ENCODE peak calls at places on chromosomes 6 and 20, in seven cellular contexts. A is GM12878, E is K562, T is HepG2, S is SK-N-SH, Z is GM12892, Y is H1. O is an unnamed sample.

GRCh38 chr6:116975600-116975999 is 98.6 kb downstream of the RFX6 start:
- DNase-seq in T (no peak), E (no peak), Z (no peak), Y (no peak), A (no peak), S (no peak), O (no peak)

GRCh38 chr20:37543828-37544227 is 16.2 kb upstream of the BLCAP start:
- DNase-seq in E (no peak), S (peak; percentile 52), T (peak; percentile 70), A (no peak), Y (no peak), Z (no peak), O (no peak)

GRCh38 chr6:15109338-15110090 is 136.4 kb upstream of the JARID2 start:
- DNase-seq in T (no peak), E (no peak), Z (no peak), A (no peak), S (no peak), Y (no peak), O (no peak)

GRCh38 chr6:91633374-91634184 is 1046.7 kb upstream of the MAP3K7 start:
- DNase-seq in E (no peak), S (no peak), A (no peak), T (no peak), Y (no peak), Z (no peak), O (no peak)

GRCh38 chr6:36594816-36595167 is 630 bp downstream of the SRSF3 start:
- DNase-seq in Z (no peak), E (no peak), A (no peak), S (no peak), T (no peak), Y (no peak), O (no peak)

GRCh38 chr6:170127151-170127550 is 163.7 kb downstream of the DLL1 start:
- DNase-seq in T (no peak), Y (peak; percentile 26), A (no peak), Z (no peak), E (no peak), S (no peak), O (no peak)

GRCh38 chr6:75516757-75517156 is 23.2 kb upstream of the FILIP1 start:
- DNase-seq in Z (no peak), E (no peak), S (no peak), A (no peak), Y (no peak), T (no peak), O (no peak)

GRCh38 chr20:24227600-24227999 is 239.0 kb upstream of the GGTLC1 start:
- DNase-seq in Y (no peak), E (no peak), T (no peak), S (no peak), Z (no peak), A (no peak), O (no peak)

GRCh38 chr6:75098709-75099108 is 107.1 kb downstream of the COL12A1 start:
- DNase-seq in S (no peak), A (no peak), Z (no peak), E (no peak), Y (no peak), T (peak; percentile 3), O (no peak)

GRCh38 chr6:38776515-38776914 is 61.4 kb downstream of the DNAH8 start:
- DNase-seq in A (no peak), Y (no peak), E (no peak), T (no peak), S (peak; percentile 10), Z (no peak), O (no peak)

GRCh38 chr20:41260734-41261220 is 56.8 kb downstream of the ZHX3 start:
- DNase-seq in T (no peak), Y (no peak), Z (no peak), A (no peak), S (no peak), E (no peak), O (no peak)

GRCh38 chr6:165599596-165600487 is 63.2 kb downstream of the PDE10A start:
- DNase-seq in Y (no peak), Z (no peak), E (no peak), S (no peak), A (no peak), T (no peak), O (no peak)

GRCh38 chr6:158680441-158680840 is 30.6 kb downstream of the SYTL3 start:
- DNase-seq in E (no peak), A (no peak), T (no peak), Y (no peak), S (no peak), Z (no peak), O (no peak)

GRCh38 chr6:124970243-124970642 is 8.0 kb downstream of the RNF217 start:
- DNase-seq in S (no peak), E (no peak), T (no peak), Y (no peak), A (no peak), Z (no peak), O (no peak)

GRCh38 chr6:42100029-42100901 is 42.2 kb downstream of the C6orf132 start:
- DNase-seq in E (peak; percentile 65), A (no peak), Z (no peak), S (no peak), Y (no peak), T (peak; percentile 76), O (no peak)

GRCh38 chr20:17560344-17561074 is 9.4 kb upstream of the DSTN start:
- DNase-seq in S (no peak), Y (peak; percentile 41), T (no peak), Z (no peak), A (no peak), E (no peak), O (no peak)

GRCh38 chr20:50919567-50919966 is 11.7 kb downstream of the ADNP start:
- DNase-seq in T (no peak), Z (no peak), A (no peak), S (no peak), Y (no peak), E (no peak), O (no peak)

GRCh38 chr6:131191590-131191989 is 56.3 kb downstream of the AKAP7 start:
- DNase-seq in Y (no peak), A (no peak), T (no peak), S (no peak), Z (no peak), E (no peak), O (no peak)

GRCh38 chr20:3392756-3393155 is 14.7 kb downstream of the DNAAF9 start:
- DNase-seq in Y (no peak), Z (no peak), E (no peak), T (no peak), S (no peak), A (no peak), O (no peak)

GRCh38 chr6:98839788-98840361 is 5.5 kb downstream of the POU3F2 start:
- DNase-seq in Z (no peak), A (no peak), E (no peak), Y (no peak), T (peak; percentile 27), S (peak; percentile 61), O (no peak)

GRCh38 chr6:168131464-168132415 is 52.7 kb upstream of the FRMD1 start:
- DNase-seq in E (no peak), Z (no peak), A (no peak), Y (peak; percentile 50), T (no peak), S (no peak), O (no peak)

GRCh38 chr6:83696674-83697073 is 12.2 kb downstream of the SNAP91 start:
- DNase-seq in Y (no peak), A (no peak), E (no peak), S (no peak), T (no peak), Z (no peak), O (no peak)

GRCh38 chr20:63878855-63879254 is 13.8 kb downstream of the TPD52L2 start:
- DNase-seq in Z (no peak), Y (no peak), A (no peak), E (no peak), S (no peak), T (no peak), O (no peak)

GRCh38 chr20:63877755-63878470 is 12.8 kb downstream of the TPD52L2 start:
- DNase-seq in E (no peak), S (no peak), Z (no peak), T (no peak), A (no peak), Y (no peak), O (no peak)

GRCh38 chr20:63873477-63873971 is 8.5 kb downstream of the TPD52L2 start:
- DNase-seq in Y (no peak), A (no peak), Z (no peak), S (no peak), E (no peak), T (no peak), O (no peak)

GRCh38 chr20:63876489-63877036 is 11.5 kb downstream of the TPD52L2 start:
- DNase-seq in A (no peak), E (no peak), Z (no peak), S (no peak), Y (no peak), T (no peak), O (no peak)

GRCh38 chr20:63874254-63874653 is 9.2 kb downstream of the TPD52L2 start:
- DNase-seq in T (no peak), S (no peak), Y (no peak), E (no peak), Z (no peak), A (no peak), O (no peak)
- TF ChIP-seq TAF1 in T (no peak), S (no peak), Y (no peak), E (no peak), Z (no peak), A (no peak), O (no peak)

GRCh38 chr6:13038315-13039261 is 289.7 kb downstream of the TBC1D7 start:
- DNase-seq in Y (no peak), T (no peak), S (no peak), E (no peak), Z (no peak), A (no peak), O (no peak)
- TF ChIP-seq TAF1 in Y (no peak), T (no peak), S (no peak), E (no peak), Z (no peak), A (no peak), O (no peak)

GRCh38 chr6:62392289-62392688 is 106.3 kb upstream of the KHDRBS2 start:
- DNase-seq in T (no peak), E (no peak), A (no peak), Y (no peak), S (no peak), Z (no peak), O (no peak)
- TF ChIP-seq TAF1 in T (no peak), E (no peak), A (no peak), Y (no peak), S (no peak), Z (no peak), O (no peak)

DNA sequence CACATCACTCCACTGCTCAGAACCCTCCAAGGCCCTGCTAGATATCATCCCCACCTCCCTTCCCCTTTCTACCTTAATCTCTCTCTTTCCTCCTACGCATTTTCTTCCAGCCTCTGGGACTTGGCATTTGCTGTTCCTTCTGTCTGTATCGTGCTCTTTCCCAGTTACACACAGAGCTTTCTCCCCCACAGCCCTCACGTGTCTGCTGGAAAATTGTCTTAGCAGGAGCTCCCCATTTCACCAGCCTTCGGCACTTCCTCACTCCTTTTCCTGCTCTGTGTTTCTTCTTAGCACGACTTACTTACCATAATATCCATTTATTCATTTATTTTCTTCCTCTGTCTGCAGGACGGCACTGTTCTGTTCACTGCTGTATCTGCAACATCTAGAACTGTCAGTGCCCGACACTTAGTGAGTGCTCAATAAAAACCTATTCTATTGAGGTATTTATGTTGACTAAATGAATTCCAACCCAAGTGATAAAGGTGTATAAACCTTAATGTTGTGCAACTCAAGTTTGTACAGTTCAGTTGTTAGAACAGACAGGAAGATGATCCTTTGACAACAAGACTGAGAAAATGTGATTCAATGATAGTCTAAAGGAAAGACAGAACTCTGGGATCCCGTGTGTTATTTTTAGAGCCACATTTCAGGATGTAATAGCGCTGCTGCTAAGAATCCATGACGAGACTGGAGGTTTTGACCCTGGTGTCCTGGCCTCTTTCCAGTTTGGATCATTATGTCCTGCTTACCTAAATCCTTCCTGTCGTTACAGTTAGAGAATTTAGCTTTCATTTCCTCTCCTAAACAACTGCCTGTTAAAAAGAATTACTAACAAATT is 170.1 kb upstream of the LAMP5 start:
- DNase-seq in Z (no peak), E (no peak), A (no peak), S (no peak), T (no peak), Y (no peak), O (no peak)
- TF ChIP-seq TAF1 in Z (no peak), E (no peak), A (no peak), S (no peak), T (no peak), Y (no peak), O (no peak)

O was measured in GM12891.